ENCODE peak calls at places on chromosomes 1 and 21, in eight cellular contexts. I is heart left ventricle, A is right lobe of liver, R is left lung, E is AG04449, L is IMR-90, T is stomach, Z is dorsolateral prefrontal cortex. Y is an unnamed sample.

GRCh38 chr21:31752967-31753366 is 21.0 kb upstream of the SCAF4 start:
- DNase-seq in Z (no peak), I (no peak), A (no peak), R (no peak), L (no peak), T (no peak), E (no peak), Y (no peak)

GRCh38 chr1:206505702-206506375 is 1.5 kb upstream of the RASSF5 start:
- DNase-seq in E (no peak), L (peak), T (no peak), Z (no peak), A (no peak), I (no peak), R (no peak), Y (peak)

GRCh38 chr21:41220208-41220733 is 52.3 kb downstream of the BACE2 start:
- DNase-seq in R (no peak), T (no peak), L (no peak), I (no peak), Z (no peak), E (no peak), A (no peak), Y (peak)

GRCh38 chr1:53626576-53626975 is 112.4 kb downstream of the GLIS1 start:
- DNase-seq in Z (no peak), R (no peak), E (no peak), L (no peak), I (no peak), T (no peak), A (peak), Y (no peak)

GRCh38 chr21:39182484-39183271 is 573 bp downstream of the PSMG1 start:
- DNase-seq in I (no peak), R (no peak), T (no peak), L (no peak), A (no peak), Z (no peak), E (no peak), Y (peak)

GRCh38 chr1:206461602-206462455 is 8.4 kb upstream of the IKBKE start:
- DNase-seq in Z (no peak), A (peak), I (no peak), L (peak), R (no peak), E (no peak), T (peak), Y (peak)

GRCh38 chr1:154861607-154862094 is 8.4 kb downstream of the KCNN3 start:
- DNase-seq in T (no peak), L (peak), I (no peak), R (no peak), E (no peak), A (no peak), Z (no peak), Y (peak)

GRCh38 chr1:114756949-114757454 is 782 bp downstream of the CSDE1 start:
- DNase-seq in L (peak), I (peak), Z (no peak), T (peak), E (no peak), A (peak), R (peak), Y (peak)

GRCh38 chr1:82392946-82393345 is 592.2 kb downstream of the ADGRL2 start:
- DNase-seq in T (no peak), L (no peak), Z (no peak), I (no peak), R (no peak), E (no peak), A (no peak), Y (no peak)

GRCh38 chr1:23634840-23635642 is 56.6 kb upstream of the RPL11 start:
- DNase-seq in R (peak), Z (no peak), A (peak), L (peak), I (no peak), T (peak), E (peak), Y (peak)

GRCh38 chr1:233245191-233245765 is 50.2 kb downstream of the PCNX2 start:
- DNase-seq in L (peak), E (no peak), T (no peak), R (no peak), I (no peak), Z (no peak), A (no peak), Y (no peak)

GRCh38 chr1:89407355-89407754 is 43.5 kb downstream of the GBP6 start:
- DNase-seq in T (no peak), E (no peak), L (peak), Z (no peak), A (no peak), R (no peak), I (no peak), Y (peak)

GRCh38 chr1:43338001-43338400 is 383 bp downstream of the MPL start:
- DNase-seq in I (no peak), A (no peak), R (no peak), E (no peak), Z (no peak), T (no peak), L (no peak), Y (no peak)

GRCh38 chr1:177914603-177915002 is 55.3 kb downstream of the SEC16B start:
- DNase-seq in R (no peak), A (no peak), E (no peak), I (no peak), L (peak), T (no peak), Z (no peak), Y (no peak)

GRCh38 chr1:31955917-31956736 is 18.0 kb upstream of the PTP4A2 start:
- DNase-seq in Z (no peak), R (peak), L (peak), I (peak), E (peak), T (peak), A (peak), Y (peak)

GRCh38 chr1:227723474-227723873 is 11.6 kb downstream of the JMJD4 start:
- DNase-seq in L (peak), A (no peak), R (no peak), I (no peak), Z (no peak), T (no peak), E (no peak), Y (no peak)

GRCh38 chr1:15847893-15848142 is 311 bp downstream of the SPEN start:
- DNase-seq in A (peak), R (no peak), T (no peak), L (no peak), I (no peak), E (no peak), Z (no peak), Y (no peak)

GRCh38 chr1:96596226-96596625 is 125.4 kb upstream of the PTBP2 start:
- DNase-seq in T (no peak), L (peak), R (peak), A (peak), E (no peak), Z (no peak), I (no peak), Y (peak)

GRCh38 chr1:153609585-153609907 is 3.4 kb downstream of the S100A16 start:
- DNase-seq in Z (no peak), L (no peak), I (no peak), T (no peak), R (no peak), E (no peak), A (no peak), Y (no peak)
- H3K4me3 ChIP-seq in Z (peak), L (no peak), I (peak), T (peak), R (no peak), E (peak), A (peak), Y (no peak)

GRCh38 chr1:45325816-45326506 is 734 bp upstream of the HPDL start:
- DNase-seq in R (no peak), A (no peak), E (no peak), T (peak), L (no peak), I (no peak), Z (no peak), Y (peak)

GRCh38 chr1:45329445-45329844 is 2.8 kb downstream of the HPDL start:
- DNase-seq in Z (no peak), R (no peak), L (no peak), E (no peak), I (no peak), A (no peak), T (no peak), Y (no peak)

GRCh38 chr1:45327644-45328515 is 1.2 kb downstream of the HPDL start:
- DNase-seq in T (no peak), E (no peak), R (no peak), Z (no peak), I (no peak), L (no peak), A (no peak), Y (no peak)

GRCh38 chr1:45326627-45327591 is at the start of gene HPDL:
- DNase-seq in L (peak), R (peak), A (peak), Z (peak), I (peak), E (no peak), T (peak), Y (peak)

DNA sequence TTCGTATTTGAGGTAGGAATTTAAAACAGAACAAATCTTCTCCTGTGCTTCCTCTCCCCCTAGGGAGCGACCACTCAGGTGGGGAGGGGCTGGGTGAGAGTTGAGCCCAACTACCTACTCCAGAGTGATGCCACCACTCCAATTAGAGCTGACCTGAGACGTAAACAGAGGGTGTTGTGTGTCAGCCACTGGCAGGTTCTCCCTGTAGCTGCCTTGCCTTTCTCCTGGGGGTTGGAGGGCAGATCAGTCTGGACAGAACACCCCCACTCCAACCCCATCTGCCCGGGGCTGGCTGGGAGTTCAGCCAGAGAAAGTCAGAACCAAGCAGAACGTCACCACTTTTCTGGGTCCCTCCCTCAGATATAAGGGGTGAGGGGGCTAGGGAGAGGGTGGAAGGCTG is 2.0 kb downstream of the HPDL start:
- DNase-seq in A (no peak), T (no peak), Z (no peak), E (no peak), I (no peak), R (no peak), L (no peak), Y (no peak)
- TF ChIP-seq CTCF in A (no peak), T (no peak), Z (no peak), E (no peak), I (no peak), R (no peak), L (no peak), Y (no peak)

DNA sequence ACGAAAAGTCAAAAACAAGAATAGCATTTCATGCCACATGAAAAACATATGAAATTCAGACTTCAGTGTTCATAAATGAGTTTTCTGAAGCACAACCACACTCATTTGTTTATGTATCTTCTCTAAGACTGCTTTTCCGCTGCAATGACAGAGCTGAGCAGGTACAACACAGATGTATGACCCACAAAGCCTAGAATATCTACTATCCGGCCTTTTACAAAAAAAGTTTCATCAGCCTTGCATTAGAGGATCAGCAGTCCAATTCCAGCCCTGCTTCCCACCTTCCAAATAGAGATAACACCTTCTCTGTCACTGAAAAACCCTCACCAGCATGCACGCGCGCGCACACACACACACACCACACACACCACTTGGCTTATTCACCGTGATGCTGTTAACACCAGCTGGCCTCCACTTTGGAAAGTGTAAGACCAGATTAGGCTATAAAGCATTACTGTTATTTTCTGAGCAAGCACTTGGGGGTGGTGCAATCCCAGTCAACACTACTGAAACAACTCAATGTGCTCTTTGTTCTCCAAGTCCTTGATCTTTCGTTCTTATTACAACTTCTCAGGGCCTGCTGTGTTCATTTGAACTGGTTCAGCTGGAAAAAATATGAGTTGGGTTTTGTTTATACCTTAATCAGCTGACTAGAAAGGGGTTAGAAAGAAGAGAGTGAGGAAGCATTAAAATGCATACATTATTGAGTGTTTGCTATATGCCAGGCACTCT is 90.0 kb downstream of the GLUL start:
- DNase-seq in T (peak), I (no peak), R (no peak), E (no peak), A (no peak), L (peak), Z (no peak), Y (no peak)
- H3K4me3 ChIP-seq in T (no peak), I (no peak), R (no peak), E (no peak), A (no peak), L (no peak), Z (no peak), Y (no peak)

GRCh38 chr1:230104395-230105244 is 37.6 kb downstream of the GALNT2 start:
- DNase-seq in Z (peak), A (peak), R (peak), I (peak), E (peak), T (peak), L (peak), Y (peak)
- TF ChIP-seq CTCF in Z (no peak), A (no peak), R (no peak), I (no peak), E (no peak), T (no peak), L (no peak), Y (no peak)

GRCh38 chr1:156368889-156369684 is at the start of gene RHBG:
- DNase-seq in Z (no peak), A (peak), I (no peak), R (peak), E (no peak), L (peak), T (peak), Y (peak)
- H3K4me3 ChIP-seq in Z (peak), A (peak), I (peak), R (peak), E (peak), L (no peak), T (peak), Y (peak)

GRCh38 chr1:111030590-111030989 is 66.9 kb upstream of the LRIF1 start:
- DNase-seq in I (no peak), E (no peak), R (no peak), A (no peak), T (peak), L (peak), Z (no peak), Y (peak)
- TF ChIP-seq CTCF in I (peak), E (peak), R (peak), A (peak), T (no peak), L (peak), Z (peak), Y (peak)

GRCh38 chr21:35528109-35529042 is 479.3 kb upstream of the RUNX1 start:
- DNase-seq in I (peak), T (no peak), A (no peak), Z (no peak), L (peak), R (peak), E (no peak), Y (peak)
- H3K4me3 ChIP-seq in I (peak), T (peak), A (no peak), Z (peak), L (peak), R (peak), E (no peak), Y (peak)

DNA sequence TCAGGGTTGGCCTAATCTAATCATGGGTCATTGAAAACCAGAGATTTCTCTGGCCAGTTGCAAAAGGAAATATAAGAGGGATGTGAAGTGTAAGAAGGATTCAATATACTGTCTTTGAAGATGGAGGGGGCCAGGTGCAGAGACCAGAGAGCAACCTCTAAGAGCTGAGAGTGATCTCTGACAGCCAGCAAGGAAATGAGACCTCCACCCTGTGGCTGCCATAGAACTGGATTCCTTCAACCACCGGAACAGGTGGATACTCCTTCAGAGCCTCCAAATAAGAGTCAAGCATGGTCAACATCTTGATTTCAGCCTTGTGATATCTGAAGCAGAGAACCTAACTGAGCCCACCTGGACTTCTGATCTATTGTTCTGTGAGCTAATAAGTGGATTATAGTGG is 128.4 kb downstream of the CYYR1 start:
- DNase-seq in T (no peak), E (no peak), A (no peak), L (no peak), R (no peak), Z (no peak), I (no peak), Y (no peak)
- TF ChIP-seq CTCF in T (no peak), E (no peak), A (no peak), L (no peak), R (no peak), Z (no peak), I (no peak), Y (no peak)

GRCh38 chr1:10796029-10796944 is at the start of gene CASZ1:
- DNase-seq in E (peak), T (peak), I (peak), Z (peak), L (peak), R (peak), A (peak), Y (peak)
- H3K4me3 ChIP-seq in E (peak), T (peak), I (peak), Z (peak), L (peak), R (peak), A (peak), Y (peak)

Y was measured in cardiac fibroblast.